ENCODE peak calls at places on chromosomes 4 and X, in eight cellular contexts. I is mucosa of descending colon, O is adipocyte, U is bronchial epithelial cell, E is mammary epithelial cell, Y is fibroblast of mammary gland, X is colonic mucosa, T is OCI-LY7. G is an unnamed sample.
A peak's percentile ranks its signal among the peaks of the same experiment; 100 is the strongest.

GRCh38 chrX:36947214-36947613 is 61.0 kb upstream of the FAM47C start:
- DNase-seq in Y (no peak), U (no peak), I (no peak), E (no peak), X (no peak), T (no peak), O (no peak), G (no peak)

GRCh38 chrX:17769701-17770269 is 32.5 kb downstream of the SCML1 start:
- DNase-seq in X (no peak), E (no peak), T (no peak), O (no peak), Y (no peak), U (no peak), I (no peak), G (peak; percentile 12)

GRCh38 chr4:158050942-158051341 is 121.9 kb downstream of the GASK1B start:
- DNase-seq in U (no peak), I (no peak), X (no peak), Y (no peak), O (no peak), E (no peak), T (no peak), G (no peak)

GRCh38 chr4:885353-885752 is 46.8 kb downstream of the GAK start:
- DNase-seq in I (no peak), T (no peak), O (no peak), E (no peak), X (no peak), Y (no peak), U (no peak), G (no peak)

GRCh38 chrX:21943460-21944135 is 3.1 kb downstream of the SMS start:
- DNase-seq in I (no peak), U (peak; percentile 88), X (no peak), T (no peak), E (peak; percentile 85), Y (peak; percentile 95), O (peak; percentile 57), G (no peak)

GRCh38 chr4:11418610-11419009 is 10.1 kb downstream of the HS3ST1 start:
- DNase-seq in Y (no peak), X (no peak), I (no peak), O (no peak), U (no peak), E (no peak), T (no peak), G (no peak)

GRCh38 chr4:22573198-22573597 is 57.3 kb upstream of the ADGRA3 start:
- DNase-seq in I (peak; percentile 66), X (peak; percentile 34), O (peak; percentile 3), E (peak; percentile 1), T (no peak), U (no peak), Y (peak; percentile 11), G (no peak)

GRCh38 chrX:1103360-1103759 is 109.1 kb downstream of the CRLF2 start:
- DNase-seq in X (no peak), T (no peak), O (no peak), E (no peak), Y (no peak), I (no peak), U (no peak), G (no peak)

GRCh38 chr4:961651-962230 is 11.6 kb downstream of the DGKQ start:
- DNase-seq in Y (no peak), U (no peak), X (peak; percentile 81), O (no peak), I (peak; percentile 78), T (no peak), E (no peak), G (no peak)

GRCh38 chr4:54525602-54526001 is 132.2 kb upstream of the KIT start:
- DNase-seq in X (no peak), E (peak; percentile 88), I (no peak), T (no peak), U (peak; percentile 53), Y (peak; percentile 81), O (peak; percentile 31), G (no peak)

GRCh38 chr4:88008133-88008621 is 742 bp downstream of the PKD2 start:
- DNase-seq in Y (peak; percentile 49), E (peak; percentile 64), T (peak; percentile 37), U (no peak), O (peak; percentile 78), X (peak; percentile 61), I (peak; percentile 55), G (peak; percentile 0)

GRCh38 chrX:18983711-18984380 is at the start of gene PHKA2:
- DNase-seq in U (no peak), T (no peak), Y (peak; percentile 39), O (peak; percentile 68), X (peak; percentile 67), I (peak; percentile 79), E (peak; percentile 62), G (no peak)

GRCh38 chr4:11908712-11909111 is 480.0 kb upstream of the HS3ST1 start:
- DNase-seq in Y (no peak), U (no peak), T (no peak), I (no peak), E (no peak), X (no peak), O (no peak), G (no peak)

GRCh38 chr4:154082760-154083530 is 294.1 kb upstream of the SFRP2 start:
- DNase-seq in X (no peak), O (no peak), U (peak; percentile 5), Y (peak; percentile 64), E (peak; percentile 77), I (no peak), T (peak; percentile 8), G (no peak)

GRCh38 chrX:102746134-102746584 is 25.6 kb downstream of the GPRASP3 start:
- DNase-seq in O (peak; percentile 40), T (no peak), U (no peak), X (peak; percentile 33), I (peak; percentile 54), Y (peak; percentile 10), E (no peak), G (peak; percentile 1)

GRCh38 chr4:154559141-154559841 is 3.5 kb upstream of the FGB start:
- DNase-seq in Y (peak; percentile 75), O (peak; percentile 80), X (peak; percentile 22), U (peak; percentile 68), I (peak; percentile 32), T (peak; percentile 31), E (peak; percentile 63), G (no peak)

GRCh38 chr4:95124906-95125504 is 367.2 kb downstream of the BMPR1B start:
- DNase-seq in U (peak; percentile 63), O (peak; percentile 88), Y (peak; percentile 78), X (peak; percentile 22), E (peak; percentile 52), T (peak; percentile 25), I (no peak), G (no peak)

GRCh38 chrX:39337461-39337860 is 536.2 kb downstream of the MID1IP1 start:
- DNase-seq in E (no peak), O (no peak), I (no peak), Y (no peak), X (no peak), U (no peak), T (no peak), G (no peak)

GRCh38 chr4:52836653-52837052 is 25.5 kb upstream of the RASL11B start:
- DNase-seq in O (no peak), E (peak; percentile 17), I (no peak), X (no peak), U (no peak), Y (peak; percentile 86), T (no peak), G (no peak)

GRCh38 chr4:24840826-24841587 is 45.6 kb downstream of the SOD3 start:
- DNase-seq in U (peak; percentile 47), X (no peak), O (no peak), I (no peak), E (no peak), Y (no peak), T (no peak), G (no peak)

GRCh38 chr4:1404573-1405248 is 1.5 kb downstream of the NKX1-1 start:
- DNase-seq in X (peak; percentile 12), U (no peak), Y (no peak), E (no peak), O (no peak), T (no peak), I (no peak), G (no peak)

GRCh38 chr4:17059192-17059634 is 160.8 kb upstream of the LDB2 start:
- DNase-seq in O (peak; percentile 91), X (no peak), U (no peak), Y (peak; percentile 91), E (no peak), T (no peak), I (no peak), G (no peak)
- H3K4me3 ChIP-seq in O (peak overlapping the region; percentile 76), X (no peak overlapping the region), U (no peak overlapping the region), Y (no peak overlapping the region), E (no peak overlapping the region), T (no peak overlapping the region), I (no peak overlapping the region), G (no peak overlapping the region)

GRCh38 chrX:12792711-12793110 is 1.5 kb downstream of the PRPS2 start:
- DNase-seq in Y (no peak), X (no peak), I (no peak), E (no peak), T (no peak), U (no peak), O (no peak), G (no peak)
- H3K4me3 ChIP-seq in Y (peak overlapping the region; percentile 49), X (no peak overlapping the region), I (no peak overlapping the region), E (peak overlapping the region; percentile 82), T (peak overlapping the region; percentile 91), U (no peak overlapping the region), O (no peak overlapping the region), G (no peak overlapping the region)

GRCh38 chrX:48578661-48579128 is 4.4 kb downstream of the RBM3 start:
- DNase-seq in U (no peak), T (no peak), X (no peak), E (no peak), Y (no peak), I (no peak), O (no peak), G (no peak)

GRCh38 chrX:48574270-48575266 is at the start of gene RBM3:
- DNase-seq in E (peak; percentile 88), T (peak; percentile 92), O (peak; percentile 93), I (peak; percentile 93), X (peak; percentile 94), U (peak; percentile 82), Y (peak; percentile 90), G (peak; percentile 94)

GRCh38 chrX:48576108-48576507 is 1.8 kb downstream of the RBM3 start:
- DNase-seq in T (no peak), E (no peak), O (no peak), U (no peak), X (no peak), Y (no peak), I (no peak), G (no peak)

GRCh38 chrX:48573690-48574269 is 504 bp upstream of the RBM3 start:
- DNase-seq in E (no peak), O (no peak), I (peak; percentile 59), Y (no peak), U (no peak), X (peak; percentile 28), T (no peak), G (no peak)

GRCh38 chrX:48575642-48576041 is 1.4 kb downstream of the RBM3 start:
- DNase-seq in E (no peak), U (no peak), X (no peak), Y (no peak), I (no peak), O (no peak), T (no peak), G (no peak)
- H3K4me3 ChIP-seq in E (peak overlapping the region; percentile 83), U (peak overlapping the region; percentile 80), X (peak overlapping the region; percentile 60), Y (peak overlapping the region; percentile 74), I (no peak overlapping the region), O (peak overlapping the region; percentile 89), T (peak overlapping the region; percentile 100), G (no peak overlapping the region)

DNA sequence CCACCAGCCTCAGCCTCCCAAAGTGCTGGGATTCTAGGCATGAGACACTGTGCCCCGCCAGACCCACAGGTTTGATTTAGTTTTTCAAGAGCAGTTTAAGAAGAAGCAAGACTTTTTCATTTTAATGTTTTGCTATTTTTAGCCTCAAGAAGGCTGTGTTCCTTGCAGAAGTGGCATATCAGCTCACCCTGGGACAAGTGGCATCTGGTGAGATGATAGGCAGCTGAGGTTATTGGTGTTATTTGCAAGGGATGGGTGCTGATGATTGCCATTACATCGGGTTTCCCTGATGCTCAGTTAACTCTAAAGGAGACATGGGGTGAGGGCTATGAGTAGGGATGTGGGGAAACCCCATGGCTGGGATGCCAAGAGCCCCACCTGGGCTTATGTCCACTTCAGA is 120.4 kb downstream of the MXRA5 start:
- DNase-seq in T (no peak), E (no peak), U (no peak), I (no peak), X (no peak), Y (no peak), O (no peak), G (no peak)
- H3K4me3 ChIP-seq in T (no peak overlapping the region), E (no peak overlapping the region), U (no peak overlapping the region), I (no peak overlapping the region), X (no peak overlapping the region), Y (no peak overlapping the region), O (no peak overlapping the region), G (no peak overlapping the region)